ENCODE peak calls at places on chromosome 7, in four cellular contexts. X, B, O and H are unnamed samples.

GRCh38 chr7:114130860-114131259 is 212.1 kb upstream of the PPP1R3A start:
- DNase-seq in X (no peak), B (no peak), O (no peak), H (no peak)

GRCh38 chr7:140348161-140348849 is 50.0 kb downstream of the SLC37A3 start:
- DNase-seq in X (no peak), B (peak), O (no peak), H (no peak)

GRCh38 chr7:151195616-151196450 is 8.8 kb upstream of the ASB10 start:
- DNase-seq in X (no peak), B (no peak), O (no peak), H (no peak)

GRCh38 chr7:157797361-157797760 is 460.6 kb downstream of the DNAJB6 start:
- DNase-seq in X (no peak), B (no peak), O (no peak), H (peak)

GRCh38 chr7:115799430-115799829 is 231.1 kb downstream of the TFEC start:
- DNase-seq in X (no peak), B (no peak), O (no peak), H (no peak)

GRCh38 chr7:88141025-88141424 is 78.8 kb downstream of the SRI start:
- DNase-seq in X (no peak), B (no peak), O (peak), H (peak)

GRCh38 chr7:70486977-70487376 is 645.0 kb upstream of the GALNT17 start:
- DNase-seq in X (no peak), B (no peak), O (no peak), H (no peak)

GRCh38 chr7:92925876-92926696 is 89.7 kb upstream of the CDK6 start:
- DNase-seq in X (no peak), B (no peak), O (no peak), H (peak)

GRCh38 chr7:42914009-42914725 is 2.3 kb upstream of the C7orf25 start:
- DNase-seq in X (no peak), B (peak), O (peak), H (no peak)

GRCh38 chr7:97003262-97004236 is 1.8 kb upstream of the DLX6 start:
- DNase-seq in X (no peak), B (no peak), O (no peak), H (no peak)

GRCh38 chr7:137999496-138000080 is 2.3 kb downstream of the CREB3L2 start:
- DNase-seq in X (no peak), B (no peak), O (no peak), H (no peak)

GRCh38 chr7:105638324-105638723 is 57.0 kb upstream of the EFCAB10 start:
- DNase-seq in X (no peak), B (no peak), O (no peak), H (no peak)

GRCh38 chr7:1437155-1437880 is 22.0 kb downstream of the MICALL2 start:
- DNase-seq in X (no peak), B (no peak), O (no peak), H (no peak)

GRCh38 chr7:134625571-134625970 is 21.1 kb upstream of the BPGM start:
- DNase-seq in X (no peak), B (peak), O (no peak), H (no peak)

GRCh38 chr7:158949359-158949758 is 93.0 kb downstream of the DYNC2I1 start:
- DNase-seq in X (no peak), B (no peak), O (no peak), H (no peak)

GRCh38 chr7:148856891-148857290 is 27.2 kb downstream of the EZH2 start:
- DNase-seq in X (no peak), B (no peak), O (no peak), H (no peak)

GRCh38 chr7:29622335-29623265 is 59.0 kb downstream of the PRR15 start:
- DNase-seq in X (no peak), B (peak), O (peak), H (no peak)

GRCh38 chr7:130394421-130395188 is 14.3 kb downstream of the CPA1 start:
- DNase-seq in X (no peak), B (no peak), O (no peak), H (no peak)

GRCh38 chr7:131627589-131628212 is 71.3 kb upstream of the PODXL start:
- DNase-seq in X (no peak), B (no peak), O (no peak), H (no peak)

GRCh38 chr7:131626643-131627042 is 70.2 kb upstream of the PODXL start:
- DNase-seq in X (no peak), B (no peak), O (no peak), H (no peak)

GRCh38 chr7:131624536-131624935 is 68.1 kb upstream of the PODXL start:
- DNase-seq in X (no peak), B (no peak), O (no peak), H (no peak)

GRCh38 chr7:131628634-131629033 is 72.2 kb upstream of the PODXL start:
- DNase-seq in X (no peak), B (no peak), O (no peak), H (no peak)

DNA sequence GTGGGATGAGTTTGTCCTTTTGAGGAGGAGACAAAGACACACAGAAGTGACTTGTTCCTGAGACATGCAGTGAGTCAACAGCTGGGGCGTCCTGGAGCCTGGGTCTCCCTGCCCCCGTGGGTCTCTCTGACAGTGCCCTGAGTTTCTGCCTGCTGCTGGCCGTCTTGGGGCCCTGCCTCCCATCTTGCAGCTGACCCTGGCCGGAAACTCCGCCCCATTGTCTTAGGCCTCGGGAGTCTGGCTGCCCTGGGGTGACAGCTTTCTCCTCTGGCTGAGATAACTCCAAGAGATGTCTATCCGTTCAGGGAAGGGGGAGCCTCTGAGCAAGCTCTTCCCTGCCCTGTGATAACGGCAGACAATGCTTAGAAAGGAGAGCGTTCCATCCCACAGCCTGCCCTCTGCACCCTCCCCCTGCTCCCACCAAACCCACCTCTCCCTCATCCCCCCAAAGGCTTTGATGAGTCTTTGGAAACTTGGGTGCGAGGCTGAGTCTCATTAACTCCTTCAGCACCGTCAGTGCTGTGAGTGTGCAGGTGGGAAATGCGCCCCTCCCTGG is 69.5 kb upstream of the PODXL start:
- DNase-seq in X (no peak), B (peak), O (peak), H (peak)
- TF ChIP-seq CTCF in X (no peak), B (peak), O (no peak), H (no peak)

GRCh38 chr7:100719523-100720319 is 547 bp upstream of the EPO start:
- DNase-seq in X (no peak), B (no peak), O (no peak), H (no peak)
- TF ChIP-seq CTCF in X (no peak), B (peak), O (peak), H (no peak)

DNA sequence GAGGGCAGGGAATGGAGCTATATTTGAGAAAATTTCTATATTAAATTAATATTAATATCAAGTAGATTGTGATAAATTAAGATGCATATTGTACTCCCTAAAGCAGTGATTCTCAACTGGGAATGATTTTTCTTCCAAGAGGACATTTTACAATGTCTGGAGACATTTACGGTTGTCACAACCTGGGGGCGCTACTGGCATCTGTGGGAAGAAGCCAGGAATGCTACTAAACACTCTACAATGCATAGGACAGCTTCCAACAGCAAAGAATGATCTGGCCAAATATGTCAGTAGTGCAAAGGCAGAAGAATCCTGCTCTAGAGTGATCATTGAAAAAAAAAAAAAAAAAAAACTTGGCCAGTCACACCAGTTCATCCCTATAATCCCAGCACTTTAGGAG is 100.0 kb downstream of the LSM5 start:
- DNase-seq in X (no peak), B (no peak), O (peak), H (no peak)
- TF ChIP-seq CTCF in X (no peak), B (no peak), O (no peak), H (no peak)

DNA sequence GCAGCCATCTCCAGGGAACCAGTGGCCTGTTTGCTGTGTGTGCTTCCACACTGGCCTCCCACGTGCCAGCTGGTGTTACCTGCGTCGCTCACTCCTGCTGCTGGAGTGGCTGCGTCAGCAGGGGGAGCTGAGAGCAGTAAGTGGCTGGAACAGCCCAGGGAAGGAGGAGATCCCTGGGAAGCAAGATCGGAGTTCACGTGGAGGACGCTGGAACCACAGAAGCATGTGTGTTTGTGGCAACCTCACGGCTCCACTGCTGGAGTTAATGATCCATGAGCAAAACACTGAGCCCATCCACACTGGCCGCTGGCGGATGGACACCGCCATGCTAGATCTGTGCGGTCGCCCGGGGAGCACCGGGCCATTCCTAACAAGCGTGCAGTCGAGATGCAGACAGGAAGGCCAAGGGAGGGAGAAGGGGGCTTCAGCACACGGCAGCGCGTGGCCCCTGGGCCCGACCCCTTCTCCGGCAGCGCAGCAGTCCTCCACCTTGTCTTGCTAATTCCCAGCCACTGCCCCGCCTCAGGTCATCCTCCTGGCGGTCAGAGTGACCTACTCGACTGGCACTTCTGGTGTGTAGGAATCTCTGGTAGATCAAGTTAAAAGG is 68.5 kb upstream of the EEPD1 start:
- DNase-seq in X (peak), B (peak), O (no peak), H (peak)
- TF ChIP-seq CTCF in X (peak), B (peak), O (no peak), H (peak)

DNA sequence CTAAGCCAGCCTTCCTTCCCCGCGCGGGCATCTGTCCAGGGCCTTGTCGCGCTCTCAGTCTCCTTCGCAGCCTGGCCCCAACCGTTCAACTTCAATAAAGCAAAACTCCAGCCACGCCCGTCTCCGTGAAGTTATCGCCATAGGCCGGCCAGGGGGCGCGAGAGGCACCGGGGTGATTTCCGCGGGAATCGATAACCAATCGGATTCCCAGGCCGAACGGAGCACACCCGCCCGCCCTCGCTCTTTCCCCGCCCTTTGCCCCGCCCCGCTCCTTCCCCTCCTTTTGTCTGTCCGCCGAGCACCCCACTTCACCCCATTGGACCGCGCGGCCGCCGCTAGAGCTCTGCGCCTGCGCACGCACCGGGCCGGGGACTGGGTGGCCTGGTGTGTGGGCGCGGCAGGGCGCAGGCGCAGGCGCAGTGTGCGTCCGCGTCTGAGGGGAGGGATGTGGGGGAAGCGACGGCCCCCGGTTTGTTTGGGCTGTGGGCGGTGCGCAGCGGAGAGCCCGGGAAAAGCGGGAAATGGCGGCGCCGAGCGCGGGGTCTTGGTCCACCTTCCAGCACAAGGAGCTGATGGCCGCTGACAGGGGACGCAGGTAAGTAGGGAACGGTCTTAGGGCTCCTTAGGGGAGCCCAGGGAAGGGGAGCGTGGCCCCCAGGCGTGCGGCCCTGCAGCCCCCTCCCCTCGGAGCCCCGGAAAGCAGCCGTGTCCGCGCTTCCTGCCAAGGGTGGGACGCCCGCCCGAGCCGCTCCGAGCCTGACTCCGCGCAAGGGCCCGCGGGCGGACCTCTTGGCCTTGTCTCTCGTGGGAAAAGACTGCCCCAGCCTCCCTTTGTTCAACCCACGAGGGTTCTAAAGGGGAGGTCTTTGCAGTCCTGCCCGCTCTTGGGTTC is at the start of gene CASP2:
- DNase-seq in X (peak), B (peak), O (peak), H (peak)
- TF ChIP-seq CTCF in X (peak), B (peak), O (no peak), H (peak)